ENCODE peak calls at places on chromosomes 11 and 22, in seven cellular contexts. C, F, H, N, E, R and S are unnamed samples.

GRCh38 chr11:13260196-13260962 is 17.2 kb upstream of the BMAL1 start:
- DNase-seq in N (no peak), C (no peak), F (no peak), R (no peak), H (no peak), E (no peak), S (peak)

GRCh38 chr11:66100272-66101037 is 30.4 kb downstream of the PACS1 start:
- DNase-seq in H (peak), E (no peak), N (peak), C (peak), F (no peak), R (peak), S (peak)

GRCh38 chr11:43899094-43899493 is 18.5 kb downstream of the ALKBH3 start:
- DNase-seq in N (no peak), R (no peak), H (no peak), F (no peak), C (no peak), E (no peak), S (no peak)

GRCh38 chr22:46547179-46547882 is 9.9 kb upstream of the CELSR1 start:
- DNase-seq in F (no peak), H (no peak), E (no peak), R (no peak), C (no peak), N (no peak), S (peak)

GRCh38 chr11:13384837-13385417 is 78.1 kb downstream of the BTBD10 start:
- DNase-seq in R (no peak), F (peak), H (no peak), C (peak), E (peak), N (no peak), S (peak)

GRCh38 chr11:100972046-100972445 is 157.6 kb downstream of the PGR start:
- DNase-seq in H (no peak), E (no peak), N (no peak), R (no peak), F (no peak), C (no peak), S (no peak)

GRCh38 chr11:94958118-94958517 is 15.2 kb downstream of the CWC15 start:
- DNase-seq in R (no peak), C (no peak), E (no peak), N (no peak), F (no peak), H (no peak), S (peak)

GRCh38 chr11:11078344-11078743 is 220.5 kb upstream of the ZBED5 start:
- DNase-seq in F (no peak), N (no peak), R (no peak), H (no peak), C (no peak), E (peak), S (peak)

GRCh38 chr22:23225724-23226496 is 45.6 kb downstream of the BCR start:
- DNase-seq in E (no peak), H (no peak), C (no peak), F (no peak), N (no peak), R (peak), S (peak)

GRCh38 chr11:101864098-101864497 is 50.7 kb upstream of the CEP126 start:
- DNase-seq in H (no peak), R (no peak), N (no peak), F (no peak), C (no peak), E (no peak), S (no peak)

GRCh38 chr11:116776522-116776984 is 3.8 kb upstream of the BUD13 start:
- DNase-seq in R (no peak), H (no peak), E (no peak), F (no peak), N (no peak), C (no peak), S (no peak)

GRCh38 chr11:86800076-86800955 is at the start of gene PRSS23:
- DNase-seq in C (no peak), E (peak), H (no peak), R (no peak), F (peak), N (no peak), S (peak)

GRCh38 chr22:41780714-41781507 is 19.6 kb upstream of the CCDC134 start:
- DNase-seq in E (peak), R (peak), N (peak), C (no peak), H (peak), F (no peak), S (peak)

GRCh38 chr11:65646921-65647701 is 9.2 kb downstream of the SIPA1 start:
- DNase-seq in E (peak), F (no peak), R (no peak), N (no peak), H (no peak), C (no peak), S (peak)

GRCh38 chr11:57417056-57417455 is 9.9 kb downstream of the SLC43A3 start:
- DNase-seq in F (no peak), C (no peak), N (no peak), H (no peak), E (no peak), R (no peak), S (peak)

GRCh38 chr11:111510311-111510710 is 1.9 kb downstream of the BTG4 start:
- DNase-seq in N (no peak), E (no peak), R (no peak), C (no peak), H (no peak), F (no peak), S (no peak)

GRCh38 chr22:24723111-24723510 is 51.4 kb downstream of the PIWIL3 start:
- DNase-seq in F (no peak), R (no peak), C (no peak), N (no peak), H (no peak), E (no peak), S (no peak)

GRCh38 chr11:94525933-94526332 is 13.7 kb downstream of the C11orf97 start:
- DNase-seq in E (no peak), H (no peak), R (no peak), C (no peak), F (no peak), N (no peak), S (peak)

GRCh38 chr22:42928969-42929837 is 72.1 kb upstream of the ARFGAP3 start:
- DNase-seq in N (no peak), F (no peak), H (no peak), E (no peak), C (no peak), R (no peak), S (peak)

GRCh38 chr11:45872513-45873356 is 12.7 kb upstream of the MAPK8IP1 start:
- DNase-seq in N (peak), F (peak), C (peak), E (peak), R (no peak), H (no peak), S (peak)

GRCh38 chr22:48288541-48288940 is 1526.1 kb downstream of the TBC1D22A start:
- DNase-seq in E (no peak), F (no peak), C (no peak), N (no peak), R (no peak), H (no peak), S (no peak)

GRCh38 chr11:2562181-2562581 is 117.4 kb downstream of the KCNQ1 start:
- DNase-seq in R (no peak), H (no peak), E (no peak), F (no peak), N (no peak), C (no peak), S (no peak)

GRCh38 chr11:67345949-67346819 is 7.2 kb downstream of the POLD4 start:
- DNase-seq in N (no peak), F (no peak), C (no peak), H (no peak), E (peak), R (no peak), S (peak)

GRCh38 chr11:106231591-106231990 is 154.1 kb downstream of the AASDHPPT start:
- DNase-seq in R (no peak), N (no peak), C (no peak), H (no peak), F (no peak), E (no peak), S (peak)

GRCh38 chr22:32020117-32020516 is 22.9 kb upstream of the SLC5A1 start:
- DNase-seq in C (no peak), E (no peak), H (no peak), R (no peak), F (no peak), N (no peak), S (peak)